ENCODE peak calls at places on chromosomes 4 and X, in four cellular contexts. T is HFFc6, S is tibial artery, V is glutamatergic neuron. I is an unnamed sample.

GRCh38 chrX:115364625-115365024 is 75.1 kb downstream of the LUZP4 start:
- DNase-seq in T (no peak), S (no peak), V (no peak), I (no peak)

GRCh38 chrX:125205918-125206665 is 113.6 kb upstream of the TEX13C start:
- DNase-seq in T (no peak), S (peak; percentile 61), V (peak; percentile 45), I (no peak)

GRCh38 chrX:69268637-69269036 is 103.4 kb upstream of the PJA1 start:
- DNase-seq in T (no peak), S (no peak), V (no peak), I (no peak)

GRCh38 chr4:27789768-27790167 is 929.1 kb downstream of the STIM2 start:
- DNase-seq in T (peak; percentile 39), S (no peak), V (no peak), I (no peak)

GRCh38 chr4:78845469-78845868 is 69.3 kb downstream of the BMP2K start:
- DNase-seq in T (no peak), S (no peak), V (no peak), I (no peak)

GRCh38 chr4:64402684-64403083 is 6.6 kb downstream of the TECRL start:
- DNase-seq in T (no peak), S (no peak), V (no peak), I (no peak)

GRCh38 chr4:40992472-40993298 is 221.7 kb downstream of the APBB2 start:
- DNase-seq in T (peak; percentile 60), S (no peak), V (no peak), I (peak; percentile 89)

GRCh38 chr4:82005153-82005552 is 368.6 kb downstream of the HNRNPD start:
- DNase-seq in T (no peak), S (no peak), V (no peak), I (no peak)

GRCh38 chr4:89064848-89065247 is 7.9 kb upstream of the FAM13A start:
- DNase-seq in T (peak; percentile 40), S (no peak), V (no peak), I (no peak)

GRCh38 chr4:169312690-169313422 is 42.1 kb upstream of the SH3RF1 start:
- DNase-seq in T (no peak), S (no peak), V (no peak), I (no peak)

GRCh38 chrX:111447298-111447697 is 35.3 kb upstream of the DCX start:
- DNase-seq in T (no peak), S (no peak), V (peak; percentile 54), I (no peak)

GRCh38 chrX:38221391-38221929 is 789 bp upstream of the SRPX start:
- DNase-seq in T (no peak), S (no peak), V (no peak), I (no peak)

GRCh38 chrX:154597221-154597620 is 12.3 kb downstream of the CTAG1A start:
- DNase-seq in T (no peak), S (no peak), V (no peak), I (no peak)

GRCh38 chrX:25021132-25021498 is 5.3 kb upstream of the ARX start:
- DNase-seq in T (no peak), S (no peak), V (no peak), I (no peak)

GRCh38 chrX:103373581-103373980 is 2.8 kb upstream of the BEX3 start:
- DNase-seq in T (no peak), S (no peak), V (no peak), I (no peak)

GRCh38 chr4:124529131-124529530 is 183.4 kb downstream of the ANKRD50 start:
- DNase-seq in T (no peak), S (no peak), V (no peak), I (no peak)

GRCh38 chr4:189988892-189989431 is 38.1 kb downstream of the FRG2 start:
- DNase-seq in T (no peak), S (no peak), V (no peak), I (no peak)

GRCh38 chr4:156832886-156833285 is 138.7 kb downstream of the PDGFC start:
- DNase-seq in T (no peak), S (no peak), V (no peak), I (no peak)

GRCh38 chr4:86472377-86473019 is 112.6 kb upstream of the MAPK10 start:
- DNase-seq in T (no peak), S (no peak), V (no peak), I (no peak)

GRCh38 chrX:32877592-32877991 is 333.8 kb downstream of the DMD start:
- DNase-seq in T (no peak), S (no peak), V (no peak), I (no peak)

GRCh38 chrX:155086202-155086840 is 15.0 kb downstream of the BRCC3 start:
- DNase-seq in T (no peak), S (no peak), V (peak; percentile 38), I (no peak)

GRCh38 chrX:11768039-11768438 is 10.0 kb downstream of the MSL3 start:
- DNase-seq in T (no peak), S (no peak), V (no peak), I (no peak)

GRCh38 chr4:168621806-168622589 is 125.1 kb downstream of the PALLD start:
- DNase-seq in T (peak; percentile 68), S (no peak), V (no peak), I (no peak)

GRCh38 chrX:19593684-19594083 is 78.4 kb upstream of the MAP3K15 start:
- DNase-seq in T (peak; percentile 32), S (no peak), V (no peak), I (no peak)

GRCh38 chr4:156771171-156771837 is 200.3 kb downstream of the PDGFC start:
- DNase-seq in T (peak; percentile 77), S (peak; percentile 65), V (no peak), I (no peak)

GRCh38 chr4:145839151-145839550 is 99.5 kb downstream of the ZNF827 start:
- DNase-seq in T (no peak), S (no peak), V (no peak), I (no peak)

GRCh38 chr4:164571593-164572385 is 182.1 kb upstream of the SMIM31 start:
- DNase-seq in T (no peak), S (no peak), V (no peak), I (no peak)

GRCh38 chr4:184330008-184330400 is 112.3 kb upstream of the ENPP6 start:
- DNase-seq in T (no peak), S (peak; percentile 77), V (no peak), I (peak; percentile 93)

GRCh38 chr4:184471872-184472539 is 2.3 kb downstream of the IRF2 start:
- DNase-seq in T (peak; percentile 22), S (no peak), V (no peak), I (no peak)

GRCh38 chrX:106171293-106171692 is 3.2 kb downstream of the PWWP3B start:
- DNase-seq in T (no peak), S (no peak), V (no peak), I (no peak)

GRCh38 chr4:112144546-112145325 is 518 bp upstream of the FAM241A start:
- DNase-seq in T (no peak), S (peak; percentile 66), V (no peak), I (no peak)

GRCh38 chr4:142293536-142293935 is 552.6 kb downstream of the INPP4B start:
- DNase-seq in T (peak; percentile 8), S (no peak), V (no peak), I (no peak)

GRCh38 chr4:13329963-13330362 is 154.2 kb downstream of the RAB28 start:
- DNase-seq in T (peak; percentile 43), S (no peak), V (no peak), I (no peak)

GRCh38 chr4:15729910-15730533 is 27.2 kb downstream of the BST1 start:
- DNase-seq in T (peak; percentile 45), S (no peak), V (no peak), I (no peak)

GRCh38 chrX:129653985-129654651 is 638 bp downstream of the APLN start:
- DNase-seq in T (no peak), S (peak; percentile 81), V (no peak), I (no peak)

GRCh38 chr4:86720508-86721068 is 126.5 kb downstream of the PTPN13 start:
- DNase-seq in T (no peak), S (no peak), V (no peak), I (no peak)

GRCh38 chrX:137548261-137548660 is 17.7 kb upstream of the ZIC3 start:
- DNase-seq in T (no peak), S (no peak), V (no peak), I (no peak)
- TF ChIP-seq CTCF in T (no peak), S (no peak), V (no peak), I (no peak)

GRCh38 chr4:5368426-5368825 is 317.1 kb downstream of the STK32B start:
- DNase-seq in T (no peak), S (no peak), V (no peak), I (no peak)

GRCh38 chr4:5365071-5366008 is 314.1 kb downstream of the STK32B start:
- DNase-seq in T (peak; percentile 58), S (no peak), V (no peak), I (no peak)

GRCh38 chr4:5364406-5364805 is 313.1 kb downstream of the STK32B start:
- DNase-seq in T (no peak), S (no peak), V (no peak), I (no peak)

GRCh38 chr4:5366009-5366386 is 314.7 kb downstream of the STK32B start:
- DNase-seq in T (no peak), S (no peak), V (no peak), I (no peak)

DNA sequence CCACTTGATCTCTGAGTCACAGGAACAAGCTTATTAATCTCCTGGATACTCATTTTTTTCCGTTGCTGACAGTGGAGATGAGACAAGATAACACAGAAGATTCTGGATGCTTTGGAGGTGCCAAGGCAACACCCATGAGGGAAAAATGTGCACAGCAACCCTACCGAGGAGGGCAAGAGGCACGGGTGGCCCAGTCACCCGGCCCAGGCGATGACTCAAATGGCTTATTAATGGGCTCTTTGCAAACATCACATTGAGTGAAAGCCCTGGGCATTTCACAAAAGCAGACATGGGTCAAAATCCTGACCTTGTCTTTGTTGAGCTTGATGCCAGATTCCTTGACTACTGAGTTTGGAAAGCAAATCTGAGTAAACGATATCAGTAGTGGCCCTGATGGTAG is 315.1 kb downstream of the STK32B start:
- DNase-seq in T (peak; percentile 32), S (no peak), V (no peak), I (no peak)
- TF ChIP-seq CTCF in T (no peak), S (no peak), V (no peak), I (no peak)

DNA sequence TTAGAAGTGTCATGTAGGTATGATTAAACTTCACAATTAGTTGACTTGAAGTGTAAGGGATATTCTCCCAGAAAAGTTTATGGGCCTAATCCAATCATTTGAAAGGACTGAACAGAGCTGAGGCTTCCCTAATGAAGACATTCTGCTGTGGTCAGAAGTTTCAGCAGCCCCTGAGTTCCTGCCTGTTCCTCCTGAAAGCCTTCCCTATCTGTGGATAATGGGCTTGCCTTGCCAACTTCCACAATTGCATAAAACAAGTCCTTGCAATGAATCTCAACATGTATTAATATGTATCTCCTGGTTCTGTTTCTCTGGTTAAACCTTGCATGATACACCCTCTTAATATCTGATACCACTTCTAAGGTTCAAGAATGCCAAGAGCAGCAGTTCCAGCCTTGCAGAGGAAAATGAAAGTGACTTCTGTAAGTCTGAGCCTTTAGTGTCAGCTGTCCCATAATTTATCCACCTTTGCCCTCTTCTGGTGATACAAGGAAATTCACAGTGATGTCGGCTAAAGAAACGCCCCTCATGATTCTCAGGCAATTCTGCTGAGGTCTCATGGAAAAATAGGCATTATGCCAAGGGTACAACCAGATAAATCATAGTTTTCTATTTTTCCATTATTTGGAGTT is 172.4 kb upstream of the CXCL13 start:
- DNase-seq in T (peak; percentile 49), S (no peak), V (no peak), I (no peak)
- TF ChIP-seq CTCF in T (peak; percentile 71), S (peak; percentile 50), V (peak; percentile 72), I (peak; percentile 29)

GRCh38 chr4:2767046-2767704 is 11.0 kb upstream of the TNIP2 start:
- DNase-seq in T (no peak), S (peak; percentile 33), V (no peak), I (no peak)
- TF ChIP-seq CTCF in T (no peak), S (no peak), V (no peak), I (no peak)

GRCh38 chr4:163556169-163556568 is 61.7 kb downstream of the TMA16 start:
- DNase-seq in T (peak; percentile 13), S (no peak), V (no peak), I (no peak)
- TF ChIP-seq CTCF in T (peak; percentile 56), S (no peak), V (no peak), I (peak; percentile 29)

GRCh38 chrX:119758682-119759332 is 419 bp downstream of the SOWAHD start:
- DNase-seq in T (no peak), S (no peak), V (peak; percentile 21), I (no peak)
- TF ChIP-seq CTCF in T (no peak), S (no peak), V (no peak), I (no peak)

I was measured in CD14-positive monocyte.